ENCODE peak calls at places on chromosome 5, in four cellular contexts. Z is CD8-positive, alpha-beta T cell; D is right lobe of liver; E is AG04450. O is an unnamed sample.

GRCh38 chr5:111134080-111134479 is 41.9 kb downstream of the WDR36 start:
- DNase-seq in D (no peak), E (peak; percentile 38), Z (no peak), O (no peak)

GRCh38 chr5:149851211-149851610 is 93.4 kb downstream of the PDE6A start:
- DNase-seq in Z (no peak), D (no peak), E (no peak), O (no peak)

GRCh38 chr5:72811849-72812248 is 4.6 kb upstream of the TNPO1 start:
- DNase-seq in E (no peak), D (no peak), Z (no peak), O (no peak)

GRCh38 chr5:153515269-153515668 is 24.8 kb downstream of the GRIA1 start:
- DNase-seq in Z (no peak), D (no peak), E (no peak), O (no peak)

GRCh38 chr5:32840606-32841005 is 129.5 kb downstream of the NPR3 start:
- DNase-seq in E (no peak), Z (no peak), D (no peak), O (no peak)

GRCh38 chr5:96605144-96605543 is 57.0 kb upstream of the CAST start:
- DNase-seq in Z (no peak), D (no peak), E (no peak), O (no peak)

GRCh38 chr5:152607393-152608165 is 202.5 kb upstream of the NMUR2 start:
- DNase-seq in Z (no peak), D (no peak), E (no peak), O (no peak)

GRCh38 chr5:102617857-102618187 is 119.0 kb upstream of the SLCO6A1 start:
- DNase-seq in Z (no peak), D (no peak), E (no peak), O (no peak)

GRCh38 chr5:179568731-179569130 is 18.4 kb downstream of the RUFY1 start:
- DNase-seq in Z (no peak), D (no peak), E (no peak), O (no peak)

GRCh38 chr5:45189481-45189880 is 380.7 kb downstream of the MRPS30 start:
- DNase-seq in D (no peak), E (no peak), Z (no peak), O (no peak)

GRCh38 chr5:93611900-93612898 is 29.2 kb downstream of the NR2F1 start:
- DNase-seq in E (no peak), D (no peak), Z (no peak), O (peak; percentile 46)

GRCh38 chr5:173010547-173011464 is 27.2 kb downstream of the ATP6V0E1 start:
- DNase-seq in Z (no peak), D (peak; percentile 54), E (no peak), O (peak; percentile 40)

GRCh38 chr5:2732004-2732403 is 19.5 kb downstream of the IRX2 start:
- DNase-seq in D (no peak), Z (no peak), E (no peak), O (no peak)

GRCh38 chr5:66904189-66904588 is 292.4 kb downstream of the CD180 start:
- DNase-seq in E (no peak), Z (no peak), D (no peak), O (no peak)

GRCh38 chr5:171415115-171415730 is 4.2 kb upstream of the FGF18 start:
- DNase-seq in D (no peak), E (no peak), Z (no peak), O (no peak)

GRCh38 chr5:5432020-5432707 is 9.7 kb downstream of the ICE1 start:
- DNase-seq in E (no peak), Z (no peak), D (no peak), O (no peak)

GRCh38 chr5:81708889-81709288 is 42.0 kb downstream of the SSBP2 start:
- DNase-seq in Z (no peak), D (no peak), E (no peak), O (no peak)

GRCh38 chr5:134248271-134248670 is 22.4 kb upstream of the PPP2CA start:
- DNase-seq in E (no peak), D (no peak), Z (no peak), O (no peak)

GRCh38 chr5:31361234-31361633 is 167.7 kb downstream of the CDH6 start:
- DNase-seq in E (no peak), D (no peak), Z (no peak), O (no peak)

GRCh38 chr5:1754531-1755220 is 45.0 kb downstream of the MRPL36 start:
- DNase-seq in E (no peak), D (peak; percentile 6), Z (no peak), O (no peak)

GRCh38 chr5:180975338-180975737 is 13.3 kb upstream of the BTNL3 start:
- DNase-seq in Z (no peak), E (no peak), D (no peak), O (no peak)

GRCh38 chr5:67957374-67957773 is 258.2 kb upstream of the PIK3R1 start:
- DNase-seq in E (no peak), Z (no peak), D (no peak), O (no peak)

GRCh38 chr5:55306641-55307382 is 682 bp downstream of the DHX29 start:
- DNase-seq in D (no peak), E (no peak), Z (no peak), O (no peak)

GRCh38 chr5:61482980-61483379 is 150.9 kb downstream of the ZSWIM6 start:
- DNase-seq in E (no peak), D (no peak), Z (no peak), O (no peak)

GRCh38 chr5:65326912-65327311 is 154.8 kb downstream of the ADAMTS6 start:
- DNase-seq in D (no peak), E (peak; percentile 27), Z (no peak), O (no peak)

GRCh38 chr5:137700282-137700680 is 35.6 kb downstream of the KLHL3 start:
- DNase-seq in Z (no peak), E (no peak), D (no peak), O (no peak)

GRCh38 chr5:172820046-172820767 is 13.8 kb upstream of the ERGIC1 start:
- DNase-seq in D (peak; percentile 33), E (no peak), Z (no peak), O (no peak)

GRCh38 chr5:66565878-66566277 is 30.3 kb upstream of the MAST4 start:
- DNase-seq in E (no peak), Z (no peak), D (no peak), O (no peak)

GRCh38 chr5:9239071-9239470 is 306.8 kb downstream of the SEMA5A start:
- DNase-seq in E (no peak), D (no peak), Z (no peak), O (no peak)

DNA sequence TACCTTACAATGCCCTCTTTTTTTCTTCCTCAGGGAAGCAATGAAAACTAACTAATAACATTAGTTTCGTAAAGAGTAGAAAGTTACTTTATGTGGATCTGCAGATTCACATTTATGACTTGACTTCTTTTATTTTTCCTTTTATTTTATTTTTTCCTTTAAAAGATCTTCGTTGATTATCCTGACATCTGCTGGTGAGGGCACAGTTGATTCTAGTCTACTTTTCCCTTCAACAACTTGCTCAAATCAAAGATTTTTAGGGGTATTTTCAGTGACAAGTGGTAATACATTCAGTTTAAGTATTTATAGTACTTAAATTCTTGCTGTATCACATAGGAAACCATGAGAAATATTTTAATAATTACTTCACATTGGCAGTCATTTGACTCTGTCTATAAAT is 4.9 kb downstream of the EDIL3 start:
- DNase-seq in Z (no peak), E (no peak), D (no peak), O (no peak)
- TF ChIP-seq CTCF in Z (no peak), E (peak; percentile 37), D (no peak), O (no peak)

GRCh38 chr5:57432876-57433275 is 49.7 kb downstream of the ACTBL2 start:
- DNase-seq in E (no peak), D (peak; percentile 33), Z (no peak), O (no peak)
- TF ChIP-seq CTCF in E (no peak), D (peak; percentile 42), Z (no peak), O (peak; percentile 18)

DNA sequence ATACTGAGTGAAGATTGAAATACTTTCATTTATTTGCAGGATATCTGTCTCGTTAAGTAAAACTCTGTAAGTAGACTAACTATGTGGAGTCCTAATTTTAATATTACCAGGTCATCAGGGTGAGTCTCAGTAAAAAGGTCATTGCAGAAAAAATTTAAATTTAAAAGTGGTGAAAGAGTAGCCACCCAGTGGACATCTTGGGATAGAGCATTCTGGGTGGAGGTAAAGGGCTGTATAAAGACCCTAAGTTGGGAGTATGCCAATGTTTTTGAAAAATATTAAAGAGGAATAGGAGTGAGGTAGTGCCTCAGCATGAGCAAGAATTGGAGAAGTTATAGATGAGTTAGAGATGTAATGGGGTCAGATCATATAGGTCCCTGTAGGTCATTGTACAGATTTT is 145.5 kb downstream of the HMHB1 start:
- DNase-seq in E (no peak), D (no peak), Z (no peak), O (no peak)
- TF ChIP-seq CTCF in E (peak; percentile 43), D (no peak), Z (no peak), O (no peak)

GRCh38 chr5:154857534-154858250 is 735 bp upstream of the CNOT8 start:
- DNase-seq in Z (peak; percentile 80), E (peak; percentile 88), D (peak; percentile 96), O (peak; percentile 98)
- TF ChIP-seq CTCF in Z (no peak), E (peak; percentile 18), D (no peak), O (peak; percentile 24)

GRCh38 chr5:176429972-176430371 is 13.6 kb upstream of the CLTB start:
- DNase-seq in D (no peak), Z (no peak), E (no peak), O (no peak)
- TF ChIP-seq CTCF in D (no peak), Z (no peak), E (no peak), O (no peak)

DNA sequence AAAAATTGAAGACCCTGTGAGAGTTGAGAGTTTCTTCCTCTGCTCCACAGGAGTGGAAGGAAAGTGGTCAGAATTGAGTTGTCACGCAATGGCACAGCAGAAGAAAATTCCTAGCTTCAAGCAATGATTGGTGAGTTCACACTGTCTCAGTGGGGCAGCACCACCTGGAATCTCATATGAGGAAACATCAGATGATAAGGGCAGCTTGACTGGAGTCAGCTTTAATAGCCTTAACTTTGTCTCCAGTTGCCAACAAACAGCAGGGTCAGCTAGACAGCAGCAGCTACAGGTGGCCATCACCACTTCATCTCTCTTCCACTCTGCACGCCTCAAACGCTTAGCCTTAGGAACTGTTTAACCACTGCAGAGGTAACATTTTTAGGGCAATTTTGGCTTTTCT is 211.1 kb downstream of the EFNA5 start:
- DNase-seq in Z (no peak), E (no peak), D (no peak), O (no peak)
- TF ChIP-seq CTCF in Z (no peak), E (no peak), D (no peak), O (no peak)

GRCh38 chr5:91223886-91224285 is 159.2 kb downstream of the ARRDC3 start:
- DNase-seq in Z (no peak), E (no peak), D (no peak), O (no peak)
- TF ChIP-seq CTCF in Z (no peak), E (no peak), D (no peak), O (no peak)

GRCh38 chr5:616342-617039 is 4.4 kb downstream of the CEP72 start:
- DNase-seq in E (no peak), D (peak; percentile 19), Z (no peak), O (peak; percentile 44)
- TF ChIP-seq CTCF in E (peak; percentile 7), D (no peak), Z (no peak), O (no peak)

O was measured in psoas muscle.